ENCODE peak calls at places on chromosomes 4 and X, in five cellular contexts. D, Q, R, A and W are unnamed samples.

GRCh38 chr4:76920715-76921114 is 22.8 kb upstream of the SOWAHB start:
- DNase-seq in D (no peak), Q (no peak), A (no peak), R (no peak), W (no peak)

GRCh38 chr4:65241257-65241997 is 428.9 kb downstream of the EPHA5 start:
- DNase-seq in A (no peak), Q (peak; percentile 74), R (no peak), D (no peak), W (no peak)

GRCh38 chrX:13885591-13885990 is 68.7 kb upstream of the GPM6B start:
- DNase-seq in D (no peak), A (no peak), R (no peak), Q (no peak), W (no peak)

GRCh38 chrX:150712619-150713018 is 19.4 kb downstream of the MTMR1 start:
- DNase-seq in A (no peak), D (no peak), R (no peak), Q (no peak), W (no peak)

GRCh38 chrX:70332600-70332999 is 42.7 kb downstream of the KIF4A start:
- DNase-seq in A (no peak), R (no peak), Q (peak; percentile 1), D (no peak), W (peak; percentile 34)

GRCh38 chr4:52425751-52426326 is 233.3 kb downstream of the USP46 start:
- DNase-seq in A (no peak), Q (no peak), R (no peak), D (no peak), W (no peak)

GRCh38 chr4:99651370-99651769 is 6.3 kb downstream of the C4orf54 start:
- DNase-seq in Q (no peak), D (peak; percentile 8), A (no peak), R (no peak), W (no peak)

GRCh38 chrX:153777261-153778090 is 3.4 kb upstream of the SRPK3 start:
- DNase-seq in Q (no peak), R (no peak), D (peak; percentile 37), A (no peak), W (no peak)

GRCh38 chrX:13691845-13692334 is 3.0 kb downstream of the RAB9A start:
- DNase-seq in A (no peak), Q (peak; percentile 52), D (no peak), R (peak; percentile 3), W (no peak)

GRCh38 chr4:152045781-152046571 is 285.2 kb upstream of the GATB start:
- DNase-seq in Q (peak; percentile 30), R (peak; percentile 4), A (no peak), D (no peak), W (peak; percentile 84)

GRCh38 chr4:145623831-145624230 is 4.6 kb downstream of the MMAA start:
- DNase-seq in Q (no peak), D (no peak), R (no peak), A (no peak), W (no peak)

GRCh38 chrX:149131780-149132179 is 373.3 kb downstream of the IDS start:
- DNase-seq in D (no peak), R (no peak), Q (no peak), A (no peak), W (no peak)

GRCh38 chrX:130418740-130419139 is 17.0 kb downstream of the RBMX2 start:
- DNase-seq in A (no peak), Q (no peak), D (no peak), R (no peak), W (no peak)

GRCh38 chr4:84324303-84324702 is 174.8 kb downstream of the NKX6-1 start:
- DNase-seq in D (peak; percentile 21), A (no peak), R (no peak), Q (no peak), W (no peak)

GRCh38 chr4:124997907-124998306 is 285.4 kb upstream of the ANKRD50 start:
- DNase-seq in A (no peak), Q (no peak), D (no peak), R (no peak), W (no peak)

GRCh38 chr4:174437324-174437723 is 85.0 kb downstream of the HPGD start:
- DNase-seq in D (no peak), Q (no peak), R (no peak), A (no peak), W (no peak)

GRCh38 chrX:149910178-149910695 is 19.1 kb upstream of the HSFX4 start:
- DNase-seq in Q (no peak), R (no peak), A (no peak), D (no peak), W (no peak)

GRCh38 chrX:39491548-39492297 is 606.0 kb downstream of the BCOR start:
- DNase-seq in A (peak; percentile 58), R (no peak), Q (peak; percentile 86), D (no peak), W (no peak)

GRCh38 chrX:149010026-149010898 is 494.8 kb downstream of the IDS start:
- DNase-seq in Q (no peak), R (no peak), A (no peak), D (no peak), W (no peak)

GRCh38 chr4:187006189-187006618 is 282.5 kb upstream of the FAT1 start:
- DNase-seq in A (no peak), Q (no peak), D (no peak), R (no peak), W (no peak)

GRCh38 chrX:119606508-119607389 is 525 bp upstream of the NKRF start:
- DNase-seq in R (no peak), D (no peak), A (no peak), Q (no peak), W (no peak)

GRCh38 chrX:107454302-107454701 is 4.8 kb downstream of the FRMPD3 start:
- DNase-seq in D (no peak), A (no peak), R (no peak), Q (no peak), W (no peak)

GRCh38 chrX:16278927-16279326 is 111.6 kb downstream of the MAGEB17 start:
- DNase-seq in R (no peak), D (no peak), A (no peak), Q (peak; percentile 7), W (no peak)

GRCh38 chrX:121103381-121103780 is 56.0 kb downstream of the GLUD2 start:
- DNase-seq in R (no peak), D (no peak), Q (no peak), A (no peak), W (no peak)

GRCh38 chrX:40866878-40867277 is 131.5 kb upstream of the MED14 start:
- DNase-seq in R (no peak), A (no peak), Q (no peak), D (no peak), W (no peak)

GRCh38 chrX:70013483-70014222 is 36.1 kb downstream of the AWAT2 start:
- DNase-seq in R (no peak), A (no peak), D (no peak), Q (no peak), W (no peak)

GRCh38 chrX:129116651-129117050 is 406.6 kb downstream of the SMARCA1 start:
- DNase-seq in R (peak; percentile 65), Q (no peak), A (no peak), D (no peak), W (no peak)

GRCh38 chrX:12701625-12702024 is 89.6 kb upstream of the PRPS2 start:
- DNase-seq in R (peak; percentile 37), A (peak; percentile 12), Q (peak; percentile 78), D (peak; percentile 50), W (peak; percentile 65)

GRCh38 chrX:151801980-151802379 is 67.4 kb downstream of the CNGA2 start:
- DNase-seq in R (no peak), Q (peak; percentile 17), A (no peak), D (no peak), W (peak; percentile 19)

GRCh38 chr4:73335717-73336116 is 68.4 kb upstream of the ALB start:
- DNase-seq in R (no peak), Q (no peak), D (no peak), A (no peak), W (no peak)

GRCh38 chr4:73344106-73344505 is 60.0 kb upstream of the ALB start:
- DNase-seq in R (no peak), A (no peak), D (no peak), Q (no peak), W (no peak)

GRCh38 chr4:73343432-73343831 is 60.7 kb upstream of the ALB start:
- DNase-seq in Q (peak; percentile 41), D (no peak), A (no peak), R (peak; percentile 12), W (no peak)

GRCh38 chr4:73345399-73345975 is 58.6 kb upstream of the ALB start:
- DNase-seq in A (no peak), D (no peak), R (peak; percentile 93), Q (no peak), W (no peak)

GRCh38 chr4:73341454-73341853 is 62.6 kb upstream of the ALB start:
- DNase-seq in A (peak; percentile 16), Q (peak; percentile 67), D (peak; percentile 11), R (peak; percentile 85), W (peak; percentile 49)
- TF ChIP-seq FOXM1 in A (no peak), Q (no peak), D (no peak), R (no peak), W (no peak)

GRCh38 chr4:111066447-111066846 is 443.6 kb upstream of the PITX2 start:
- DNase-seq in Q (no peak), R (no peak), D (no peak), A (no peak), W (no peak)
- TF ChIP-seq FOXM1 in Q (no peak), R (no peak), D (no peak), A (no peak), W (no peak)

GRCh38 chrX:47879447-47879846 is 42.7 kb downstream of the ZNF81 start:
- DNase-seq in A (no peak), Q (no peak), D (no peak), R (no peak), W (no peak)

GRCh38 chrX:47880927-47881326 is 44.2 kb downstream of the ZNF81 start:
- DNase-seq in R (no peak), D (no peak), Q (no peak), A (no peak), W (no peak)

GRCh38 chrX:47878198-47878597 is 41.5 kb downstream of the ZNF81 start:
- DNase-seq in D (no peak), Q (no peak), A (no peak), R (no peak), W (no peak)

GRCh38 chrX:47873123-47873522 is 36.4 kb downstream of the ZNF81 start:
- DNase-seq in R (no peak), D (no peak), A (no peak), Q (no peak), W (no peak)

DNA sequence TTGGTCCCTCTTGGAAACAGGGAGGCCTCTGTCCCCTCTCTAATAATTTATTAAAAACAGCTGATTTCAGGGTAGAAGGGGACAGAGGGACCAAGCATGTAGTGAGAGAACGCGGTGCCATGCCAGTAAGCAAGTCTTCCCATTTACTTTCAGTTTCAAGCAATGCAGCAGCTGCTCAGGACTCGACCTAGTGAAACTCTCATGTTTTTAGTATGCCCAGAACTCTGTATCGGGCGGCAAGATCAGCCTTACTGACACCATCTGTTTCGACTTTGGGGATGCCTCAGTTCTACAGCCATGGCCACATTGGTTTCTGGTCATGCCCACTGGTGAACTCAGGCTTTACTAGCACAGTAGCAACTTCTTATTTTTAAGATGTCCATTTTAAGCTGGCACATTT is 40.6 kb downstream of the ZNF81 start:
- DNase-seq in R (no peak), Q (no peak), A (peak; percentile 9), D (no peak), W (no peak)
- TF ChIP-seq FOXM1 in R (no peak), Q (no peak), A (no peak), D (no peak), W (no peak)

GRCh38 chrX:102514536-102514935 is 2.0 kb downstream of the TMSB15A start:
- DNase-seq in Q (no peak), R (no peak), D (no peak), A (no peak), W (no peak)

GRCh38 chrX:102516314-102516936 is at the start of gene TMSB15A:
- DNase-seq in D (peak; percentile 86), Q (peak; percentile 64), R (no peak), A (no peak), W (peak; percentile 88)

GRCh38 chrX:102517331-102517730 is 792 bp upstream of the TMSB15A start:
- DNase-seq in R (no peak), D (peak; percentile 24), Q (peak; percentile 6), A (no peak), W (no peak)
- TF ChIP-seq FOXM1 in R (no peak), D (no peak), Q (no peak), A (no peak), W (no peak)